ENCODE peak calls at places on chromosomes 2 and 18, in four cellular contexts. Q is NT2/D1; J is activated CD8-positive, alpha-beta memory T cell treated with anti-CD3 and anti-CD28 coated beads for 48 hours; Z is RCC 7860. R is an unnamed sample.

GRCh38 chr2:121233486-121234110 is 51.4 kb downstream of the TFCP2L1 start:
- DNase-seq in Q (no peak), J (no peak), Z (no peak), R (no peak)

GRCh38 chr18:52439457-52439856 is 99.5 kb downstream of the DCC start:
- DNase-seq in Q (no peak), J (no peak), Z (no peak), R (no peak)

GRCh38 chr2:208142925-208143799 is 2.8 kb downstream of the CRYGB start:
- DNase-seq in Q (no peak), J (no peak), Z (no peak), R (no peak)

GRCh38 chr18:72867721-72868665 is at the start of gene NETO1:
- DNase-seq in Q (no peak), J (no peak), Z (no peak), R (no peak)

GRCh38 chr2:118807668-118808428 is 39.6 kb downstream of the EN1 start:
- DNase-seq in Q (peak; percentile 58), J (no peak), Z (no peak), R (no peak)

GRCh38 chr18:62399781-62400308 is 74.7 kb downstream of the TNFRSF11A start:
- DNase-seq in Q (peak; percentile 23), J (no peak), Z (no peak), R (no peak)

GRCh38 chr2:168639501-168639900 is 162.9 kb upstream of the NOSTRIN start:
- DNase-seq in Q (peak; percentile 63), J (no peak), Z (no peak), R (no peak)

GRCh38 chr2:176553685-176554106 is 284.5 kb downstream of the MTX2 start:
- DNase-seq in Q (no peak), J (no peak), Z (peak; percentile 45), R (peak; percentile 54)

GRCh38 chr18:1573732-1574131 is 669.1 kb downstream of the ADCYAP1 start:
- DNase-seq in Q (no peak), J (no peak), Z (no peak), R (no peak)

GRCh38 chr2:29123584-29124349 is 8.6 kb downstream of the CLIP4 start:
- DNase-seq in Q (no peak), J (no peak), Z (peak; percentile 92), R (no peak)

GRCh38 chr18:354003-354402 is 86.2 kb upstream of the THOC1 start:
- DNase-seq in Q (no peak), J (no peak), Z (no peak), R (no peak)

GRCh38 chr2:66571873-66572272 is 136.9 kb downstream of the MEIS1 start:
- DNase-seq in Q (no peak), J (no peak), Z (no peak), R (no peak)

GRCh38 chr2:46095821-46096220 is 201.4 kb upstream of the EPAS1 start:
- DNase-seq in Q (no peak), J (no peak), Z (no peak), R (no peak)

GRCh38 chr2:138209009-138209408 is 244.7 kb downstream of the HNMT start:
- DNase-seq in Q (no peak), J (no peak), Z (no peak), R (no peak)

GRCh38 chr2:238644095-238645081 is 203.5 kb upstream of the TWIST2 start:
- DNase-seq in Q (no peak), J (no peak), Z (peak; percentile 74), R (no peak)

GRCh38 chr18:58144671-58145285 is 100.8 kb downstream of the NEDD4L start:
- DNase-seq in Q (no peak), J (no peak), Z (no peak), R (peak; percentile 40)

GRCh38 chr2:202941771-202942170 is 29.7 kb downstream of the CARF start:
- DNase-seq in Q (no peak), J (no peak), Z (no peak), R (no peak)

GRCh38 chr2:24409700-24410556 is 49.6 kb upstream of the ITSN2 start:
- DNase-seq in Q (peak; percentile 62), J (no peak), Z (peak; percentile 60), R (no peak)

GRCh38 chr2:39494784-39495251 is 57.7 kb upstream of the MAP4K3 start:
- DNase-seq in Q (no peak), J (no peak), Z (peak; percentile 98), R (no peak)

GRCh38 chr2:69077224-69077953 is 64.4 kb downstream of the ANTXR1 start:
- DNase-seq in Q (no peak), J (no peak), Z (no peak), R (no peak)

R was measured in breast epithelium.